ENCODE peak calls at places on chromosomes 13 and 19, in five cellular contexts. R, L, P, K and I are unnamed samples.

GRCh38 chr19:33266971-33267484 is 35.3 kb downstream of the CEBPA start:
- DNase-seq in R (no peak), L (no peak), P (no peak), K (no peak), I (no peak)

GRCh38 chr13:37319041-37319443 is 213.6 kb upstream of the CSNK1A1L start:
- DNase-seq in R (no peak), L (no peak), P (no peak), K (no peak), I (no peak)

GRCh38 chr19:4504874-4505569 is 13.3 kb downstream of the PLIN4 start:
- DNase-seq in R (no peak), L (no peak), P (no peak), K (no peak), I (no peak)

GRCh38 chr19:10692673-10693264 is 8.5 kb upstream of the QTRT1 start:
- DNase-seq in R (no peak), L (no peak), P (peak; percentile 66), K (no peak), I (no peak)

GRCh38 chr13:114285166-114285808 is 3.9 kb downstream of the UPF3A start:
- DNase-seq in R (no peak), L (no peak), P (no peak), K (no peak), I (no peak)

GRCh38 chr19:52270266-52270885 is 989 bp downstream of the ZNF766 start:
- DNase-seq in R (no peak), L (no peak), P (peak; percentile 53), K (no peak), I (no peak)

GRCh38 chr13:105428816-105429215 is 1106.6 kb downstream of the EFNB2 start:
- DNase-seq in R (no peak), L (no peak), P (no peak), K (no peak), I (no peak)

GRCh38 chr19:5298502-5298901 is 42.1 kb downstream of the PTPRS start:
- DNase-seq in R (no peak), L (peak; percentile 86), P (no peak), K (no peak), I (no peak)

GRCh38 chr13:90445179-90445578 is 902.3 kb upstream of the MIR17HG start:
- DNase-seq in R (peak; percentile 10), L (no peak), P (peak; percentile 61), K (no peak), I (no peak)

GRCh38 chr13:73259061-73259908 is 200.5 kb downstream of the KLF5 start:
- DNase-seq in R (no peak), L (no peak), P (peak; percentile 64), K (peak; percentile 48), I (no peak)

GRCh38 chr13:44822291-44822690 is 167.0 kb downstream of the NUFIP1 start:
- DNase-seq in R (no peak), L (no peak), P (no peak), K (no peak), I (no peak)

GRCh38 chr13:101384929-101385328 is 31.4 kb downstream of the NALCN start:
- DNase-seq in R (no peak), L (no peak), P (no peak), K (no peak), I (no peak)

GRCh38 chr19:9945319-9945966 is 9.1 kb upstream of the OLFM2 start:
- DNase-seq in R (no peak), L (peak; percentile 52), P (peak; percentile 72), K (peak; percentile 98), I (no peak)

GRCh38 chr13:77698211-77699058 is 948 bp downstream of the SLAIN1 start:
- DNase-seq in R (no peak), L (peak; percentile 56), P (peak; percentile 84), K (peak; percentile 16), I (peak; percentile 51)

GRCh38 chr13:41995946-41996345 is 35.0 kb upstream of the VWA8 start:
- DNase-seq in R (no peak), L (peak; percentile 58), P (no peak), K (no peak), I (no peak)

GRCh38 chr13:51619614-51620013 is 35.4 kb downstream of the WDFY2 start:
- DNase-seq in R (no peak), L (no peak), P (no peak), K (no peak), I (no peak)

GRCh38 chr19:33129901-33130300 is 2.0 kb upstream of the WDR88 start:
- DNase-seq in R (no peak), L (no peak), P (no peak), K (no peak), I (no peak)

GRCh38 chr13:78660130-78660857 is 1.3 kb upstream of the OBI1 start:
- DNase-seq in R (no peak), L (no peak), P (peak; percentile 68), K (no peak), I (peak; percentile 5)

DNA sequence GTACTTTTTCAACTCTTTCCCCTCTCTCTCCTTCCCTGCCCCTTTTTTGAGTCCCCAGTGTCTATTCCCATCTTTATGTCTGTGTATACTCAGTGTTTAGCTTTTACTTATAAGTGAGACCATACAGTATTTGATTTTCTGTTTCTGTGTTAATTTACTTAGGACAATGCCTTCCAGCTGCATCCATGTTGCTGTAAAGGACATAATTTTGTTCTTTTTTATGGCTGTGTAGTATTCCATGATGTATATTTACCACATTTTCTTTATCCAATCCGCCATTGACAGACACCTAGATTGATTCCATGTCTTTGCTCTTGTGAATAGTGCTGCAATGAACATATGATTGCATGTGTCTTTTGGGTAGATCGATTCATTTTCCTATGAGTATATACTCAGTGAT is 10.7 kb upstream of the ZC3H13 start:
- DNase-seq in R (no peak), L (no peak), P (no peak), K (no peak), I (no peak)
- H3K27ac ChIP-seq in R (no peak overlapping the region), L (no peak overlapping the region), P (no peak overlapping the region), K (no peak overlapping the region), I (no peak overlapping the region)

GRCh38 chr19:31361728-31362127 is 12.5 kb upstream of the TSHZ3 start:
- DNase-seq in R (no peak), L (no peak), P (no peak), K (no peak), I (no peak)

GRCh38 chr19:31364956-31365355 is 15.7 kb upstream of the TSHZ3 start:
- DNase-seq in R (no peak), L (no peak), P (peak; percentile 53), K (no peak), I (no peak)
- TF ChIP-seq CTCF in R (no peak), L (no peak), P (peak; percentile 54), K (no peak), I (no peak)

GRCh38 chr19:14405380-14405757 is 13.8 kb downstream of the DDX39A start:
- DNase-seq in R (no peak), L (no peak), P (peak; percentile 81), K (no peak), I (no peak)

GRCh38 chr19:14398563-14398962 is 17.3 kb downstream of the ADGRE5 start:
- DNase-seq in R (no peak), L (no peak), P (no peak), K (no peak), I (no peak)

GRCh38 chr19:14404322-14404721 is 14.8 kb downstream of the DDX39A start:
- DNase-seq in R (no peak), L (no peak), P (no peak), K (no peak), I (no peak)

GRCh38 chr19:14401468-14401867 is 17.7 kb downstream of the DDX39A start:
- DNase-seq in R (no peak), L (no peak), P (no peak), K (no peak), I (no peak)

DNA sequence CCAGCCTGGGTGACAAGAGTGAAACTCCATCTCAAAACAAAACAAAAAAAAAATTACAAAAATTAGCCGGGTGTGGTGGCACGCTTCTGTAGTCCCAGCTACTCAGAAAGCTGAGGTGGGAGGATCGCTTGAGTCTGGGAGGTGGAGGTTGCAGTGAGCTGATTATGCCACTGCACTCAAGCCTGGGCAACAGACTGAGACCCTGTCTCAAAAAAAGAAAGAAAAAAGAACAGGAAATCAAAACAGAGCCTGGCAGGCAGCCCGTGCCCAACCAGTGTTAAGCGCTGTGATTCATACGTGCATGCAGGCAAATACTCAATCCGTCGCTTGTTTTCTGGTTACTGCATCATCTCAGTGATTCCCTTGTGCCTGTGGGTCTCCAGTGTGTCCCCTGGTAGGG is 18.2 kb downstream of the DDX39A start:
- DNase-seq in R (no peak), L (no peak), P (no peak), K (no peak), I (no peak)
- H3K27ac ChIP-seq in R (no peak overlapping the region), L (no peak overlapping the region), P (no peak overlapping the region), K (peak overlapping the region; percentile 79), I (no peak overlapping the region)

GRCh38 chr19:46173886-46174475 is 25.9 kb downstream of the IGFL2 start:
- DNase-seq in R (no peak), L (no peak), P (peak; percentile 57), K (no peak), I (no peak)
- TF ChIP-seq CTCF in R (peak; percentile 15), L (no peak), P (peak; percentile 56), K (no peak), I (no peak)

DNA sequence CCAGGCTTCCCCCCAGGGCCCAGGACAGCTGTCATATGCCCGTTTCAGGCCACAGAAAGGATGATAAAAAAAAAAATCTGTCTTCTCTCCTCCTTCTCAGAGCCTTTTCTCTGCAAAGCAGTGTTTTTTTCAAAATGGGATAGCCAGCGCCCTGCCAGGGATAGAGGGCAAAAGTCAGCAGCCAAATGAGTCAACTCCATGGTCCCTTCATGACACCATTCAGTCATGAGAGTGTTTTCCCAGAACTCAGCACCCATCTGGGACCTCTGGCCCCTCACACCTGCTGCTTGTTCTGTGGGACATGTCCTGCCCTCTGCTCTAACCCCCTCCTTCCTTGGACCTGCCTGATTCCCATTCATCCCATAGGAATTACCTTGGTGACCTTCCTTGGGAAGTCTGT is 95.0 kb downstream of the CYSLTR2 start:
- DNase-seq in R (no peak), L (no peak), P (no peak), K (no peak), I (no peak)
- H3K27ac ChIP-seq in R (no peak overlapping the region), L (no peak overlapping the region), P (no peak overlapping the region), K (peak overlapping the region; percentile 81), I (no peak overlapping the region)

GRCh38 chr13:93951153-93951552 is 528.3 kb downstream of the DCT start:
- DNase-seq in R (no peak), L (no peak), P (no peak), K (no peak), I (no peak)
- TF ChIP-seq CTCF in R (no peak), L (no peak), P (no peak), K (no peak), I (no peak)

GRCh38 chr13:80048802-80049201 is 292.1 kb downstream of the SPRY2 start:
- DNase-seq in R (peak; percentile 13), L (peak; percentile 79), P (peak; percentile 64), K (peak; percentile 68), I (no peak)

GRCh38 chr13:80048030-80048429 is 292.9 kb downstream of the SPRY2 start:
- DNase-seq in R (no peak), L (no peak), P (no peak), K (no peak), I (no peak)

GRCh38 chr13:80052286-80052685 is 288.6 kb downstream of the SPRY2 start:
- DNase-seq in R (no peak), L (no peak), P (no peak), K (no peak), I (no peak)

GRCh38 chr13:80047406-80047805 is 293.5 kb downstream of the SPRY2 start:
- DNase-seq in R (no peak), L (no peak), P (no peak), K (no peak), I (no peak)

DNA sequence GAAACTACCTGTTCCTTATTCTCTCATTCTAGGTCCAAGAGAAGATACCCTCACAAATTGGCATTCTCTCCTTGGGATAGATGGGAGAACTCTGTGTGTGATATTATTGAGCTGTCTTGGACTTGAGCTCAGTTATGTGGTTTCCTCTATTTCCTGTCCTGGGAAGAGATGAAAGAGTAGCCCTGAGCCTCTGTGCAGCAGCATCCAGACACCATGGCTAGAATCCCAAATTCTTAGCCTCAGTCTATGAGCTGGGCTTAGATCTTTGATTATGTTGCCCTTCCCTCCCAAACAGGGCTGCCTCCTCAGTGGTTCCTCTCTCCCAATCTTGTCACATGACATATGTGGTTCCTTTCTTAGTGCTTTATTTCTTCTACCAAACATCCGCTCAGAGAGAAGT is 290.7 kb downstream of the SPRY2 start:
- DNase-seq in R (no peak), L (no peak), P (no peak), K (no peak), I (no peak)
- H3K27ac ChIP-seq in R (no peak overlapping the region), L (no peak overlapping the region), P (no peak overlapping the region), K (no peak overlapping the region), I (no peak overlapping the region)